ENCODE peak calls at places on chromosome 13, in nine cellular contexts. A, U, M, H, T, B, Z, P and G are unnamed samples. For H3K9me3, the result is how much of the 10 kb centered on the place peaks cover.

GRCh38 chr13:99123101-99124045 is 77.3 kb upstream of the UBAC2 start:
- DNase-seq in P (no peak), H (no peak), M (no peak), A (no peak), U (no peak), T (no peak), B (no peak), Z (no peak), G (peak)

GRCh38 chr13:97502192-97502591 is 68.2 kb downstream of the RAP2A start:
- DNase-seq in U (no peak), A (no peak), M (no peak), Z (no peak), T (no peak), H (no peak), P (no peak), B (peak), G (no peak)

GRCh38 chr13:20428666-20429644 is 96.7 kb downstream of the CRYL1 start:
- DNase-seq in T (no peak), U (no peak), H (no peak), M (no peak), B (no peak), Z (no peak), P (no peak), A (no peak), G (peak)

GRCh38 chr13:113327766-113328391 is 30.8 kb downstream of the LAMP1 start:
- DNase-seq in M (no peak), B (no peak), H (no peak), Z (no peak), P (no peak), A (no peak), U (no peak), T (peak), G (no peak)

GRCh38 chr13:65378943-65379519 is 1851.1 kb downstream of the PCDH9 start:
- DNase-seq in Z (no peak), B (no peak), H (no peak), T (no peak), M (no peak), U (no peak), A (no peak), P (no peak), G (no peak)

GRCh38 chr13:27728271-27728670 is 64.0 kb upstream of the GSX1 start:
- DNase-seq in T (no peak), M (no peak), U (no peak), A (no peak), B (no peak), P (no peak), H (no peak), Z (no peak), G (peak)

GRCh38 chr13:101053289-101053688 is 363.0 kb downstream of the NALCN start:
- DNase-seq in H (no peak), A (no peak), P (no peak), Z (no peak), B (no peak), U (no peak), T (no peak), M (no peak), G (no peak)

GRCh38 chr13:32246468-32246867 is 68.7 kb downstream of the ZAR1L start:
- DNase-seq in P (no peak), A (peak), B (peak), T (peak), M (peak), H (no peak), U (peak), Z (no peak), G (peak)

GRCh38 chr13:40503026-40503425 is 163.4 kb downstream of the FOXO1 start:
- DNase-seq in Z (no peak), P (no peak), T (no peak), H (no peak), U (no peak), M (no peak), B (no peak), A (no peak), G (no peak)

GRCh38 chr13:27997904-27998522 is 9.5 kb upstream of the URAD start:
- DNase-seq in Z (no peak), B (peak), H (no peak), T (no peak), A (no peak), M (no peak), U (no peak), P (no peak), G (peak)

GRCh38 chr13:46527237-46527636 is 25.7 kb upstream of the LRCH1 start:
- DNase-seq in Z (no peak), T (no peak), B (no peak), P (no peak), H (no peak), U (no peak), M (no peak), A (no peak), G (no peak)

GRCh38 chr13:41802684-41803554 is 158.0 kb downstream of the VWA8 start:
- DNase-seq in H (no peak), A (no peak), B (no peak), T (no peak), P (no peak), Z (no peak), U (no peak), M (no peak), G (peak)

GRCh38 chr13:109162248-109163051 is 533.0 kb downstream of the MYO16 start:
- DNase-seq in B (no peak), M (no peak), P (no peak), T (no peak), H (no peak), A (no peak), U (no peak), Z (no peak), G (no peak)

GRCh38 chr13:64778002-64778401 is 2452.1 kb downstream of the PCDH9 start:
- DNase-seq in A (no peak), H (no peak), B (no peak), T (no peak), P (no peak), U (no peak), Z (no peak), M (no peak), G (no peak)

GRCh38 chr13:59441596-59442280 is 722.0 kb downstream of the DIAPH3 start:
- DNase-seq in P (no peak), U (no peak), T (no peak), M (no peak), A (no peak), Z (no peak), H (no peak), B (no peak), G (no peak)

GRCh38 chr13:67148219-67148583 is 81.9 kb downstream of the PCDH9 start:
- DNase-seq in P (no peak), H (no peak), M (no peak), A (no peak), U (no peak), Z (no peak), B (no peak), T (no peak), G (no peak)

GRCh38 chr13:91909617-91910016 is 511.2 kb downstream of the GPC5 start:
- DNase-seq in U (no peak), B (no peak), M (no peak), A (no peak), Z (no peak), T (no peak), P (no peak), H (no peak), G (no peak)

GRCh38 chr13:108200781-108201398 is 14.4 kb downstream of the LIG4 start:
- DNase-seq in T (no peak), A (no peak), H (no peak), Z (no peak), M (no peak), P (no peak), B (no peak), U (no peak), G (no peak)

GRCh38 chr13:43804461-43805070 is 17.8 kb upstream of the ENOX1 start:
- DNase-seq in U (no peak), Z (no peak), T (peak), B (no peak), M (no peak), H (no peak), A (no peak), P (no peak), G (no peak)

GRCh38 chr13:93847162-93847561 is 620.6 kb downstream of the GPC6 start:
- DNase-seq in U (no peak), M (no peak), B (no peak), T (no peak), H (no peak), Z (no peak), P (no peak), A (no peak), G (peak)

GRCh38 chr13:77981191-77981925 is 62.7 kb upstream of the EDNRB start:
- DNase-seq in Z (no peak), A (no peak), T (no peak), P (no peak), M (no peak), U (no peak), B (no peak), H (no peak), G (no peak)

GRCh38 chr13:107031691-107032090 is 463.8 kb upstream of the ARGLU1 start:
- DNase-seq in T (no peak), Z (no peak), A (no peak), M (no peak), B (no peak), H (no peak), P (no peak), U (no peak), G (no peak)

GRCh38 chr13:91133941-91134772 is 213.3 kb upstream of the MIR17HG start:
- DNase-seq in T (peak), P (no peak), M (no peak), H (no peak), Z (no peak), U (peak), A (no peak), B (no peak), G (peak)

GRCh38 chr13:86020350-86021002 is 221.3 kb upstream of the SLITRK6 start:
- DNase-seq in P (no peak), T (peak), Z (no peak), U (no peak), M (no peak), A (no peak), B (no peak), H (no peak), G (no peak)

DNA sequence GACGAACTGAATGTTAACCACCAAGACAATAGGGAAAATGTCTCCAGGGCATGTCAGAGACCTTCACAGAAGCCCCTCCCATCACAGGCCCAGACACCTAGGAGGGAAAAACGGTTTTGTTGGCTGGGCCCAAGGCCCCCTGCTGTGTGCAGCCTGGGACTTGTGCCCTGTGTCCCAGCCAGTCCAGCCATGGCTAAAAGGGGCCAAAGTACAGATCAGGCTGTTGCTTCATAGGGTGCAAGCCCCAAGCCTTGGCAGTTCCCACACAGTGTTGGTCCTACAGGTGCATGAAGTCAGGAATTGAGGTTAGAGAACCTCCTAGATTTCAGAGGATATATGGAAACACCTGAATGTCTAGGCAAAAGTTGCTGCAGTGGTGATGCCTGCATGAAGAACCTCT is 428.7 kb downstream of the SUCLA2 start:
- DNase-seq in M (no peak), P (no peak), Z (no peak), A (no peak), U (no peak), H (no peak), T (no peak), B (no peak), G (no peak)
- H3K9me3 ChIP-seq in M (under half), P (under half), Z (under half), A (under half), U (half or more), H (half or more), T (under half), B (under half), G (under half)

GRCh38 chr13:19056355-19056880 is 125.2 kb downstream of the TUBA3C start:
- DNase-seq in T (no peak), B (no peak), U (no peak), H (no peak), M (no peak), P (no peak), Z (no peak), A (no peak), G (no peak)
- H3K9me3 ChIP-seq in T (under half), B (under half), U (under half), H (half or more), M (under half), P (under half), Z (under half), A (under half), G (under half)

DNA sequence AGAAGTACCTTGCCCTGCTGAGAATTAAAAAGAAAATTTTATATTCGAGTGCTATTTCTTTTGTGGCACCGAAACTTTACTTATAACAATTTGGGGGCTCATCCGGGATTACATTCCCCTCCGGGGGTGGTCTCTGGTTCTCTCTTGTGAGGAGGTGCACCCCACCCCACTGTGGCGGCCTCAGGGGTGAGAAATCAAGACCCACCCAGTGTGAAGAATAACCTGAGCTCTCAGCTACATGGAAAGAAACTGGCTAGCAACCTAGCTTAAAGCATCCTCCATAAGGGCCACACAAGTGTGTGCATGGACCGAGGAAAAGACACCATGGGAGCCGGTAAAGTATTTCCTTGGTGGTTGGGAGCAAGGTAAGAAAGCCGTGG is 50.9 kb upstream of the ANKRD10 start:
- DNase-seq in H (no peak), Z (no peak), M (no peak), B (no peak), U (no peak), T (no peak), P (no peak), A (no peak), G (no peak)
- H3K9me3 ChIP-seq in H (under half), Z (under half), M (under half), B (under half), U (under half), T (under half), P (under half), A (under half), G (under half)

GRCh38 chr13:95956589-95957148 is 96.5 kb downstream of the UGGT2 start:
- DNase-seq in P (no peak), M (no peak), Z (no peak), U (no peak), T (no peak), B (no peak), H (no peak), A (no peak), G (no peak)

GRCh38 chr13:95955255-95955654 is 97.9 kb downstream of the UGGT2 start:
- DNase-seq in U (no peak), H (no peak), Z (no peak), B (no peak), P (no peak), M (no peak), T (no peak), A (no peak), G (no peak)

GRCh38 chr13:95954266-95954665 is 98.9 kb downstream of the UGGT2 start:
- DNase-seq in H (no peak), Z (no peak), U (no peak), B (no peak), T (no peak), M (no peak), A (no peak), P (no peak), G (no peak)

GRCh38 chr13:95957331-95957730 is 95.9 kb downstream of the UGGT2 start:
- DNase-seq in A (no peak), Z (no peak), U (no peak), M (no peak), T (no peak), B (no peak), P (no peak), H (no peak), G (no peak)

DNA sequence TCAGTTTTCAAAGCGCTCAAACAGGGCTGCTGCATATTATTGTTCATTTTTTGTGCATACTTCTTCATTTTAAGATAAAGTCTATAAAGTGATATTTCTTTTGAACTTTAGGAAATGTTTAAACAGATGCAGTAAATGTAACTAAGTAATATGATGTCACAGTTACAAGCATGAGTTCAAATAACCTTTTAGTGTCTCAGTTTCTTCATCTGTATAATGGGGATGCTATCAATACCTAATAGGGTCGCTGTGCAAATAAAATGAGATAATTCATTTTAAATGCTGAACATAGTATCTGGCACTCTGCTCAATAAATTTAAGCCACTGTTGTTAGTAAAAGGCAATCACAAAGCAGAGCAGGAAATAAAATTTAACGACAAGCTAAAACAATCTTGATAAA is 97.5 kb downstream of the UGGT2 start:
- DNase-seq in M (no peak), P (no peak), U (no peak), T (no peak), Z (no peak), A (no peak), B (no peak), H (no peak), G (no peak)
- H3K9me3 ChIP-seq in M (under half), P (under half), U (under half), T (under half), Z (under half), A (under half), B (under half), H (under half), G (under half)